ENCODE peak calls at places on chromosome 4, in eight cellular contexts. One of them, this sample, is unnamed.

GRCh38 chr4:184851200-184851541 is 25.4 kb upstream of the ACSL1 start:
- DNase-seq in AG04450: no peak
- DNase-seq in lower lobe of right lung: no peak
- DNase-seq in CD8-positive, alpha-beta T cell: no peak
- DNase-seq in colonic mucosa: no peak
- DNase-seq in IMR-90: no peak
- DNase-seq in left lung: peak
- DNase-seq in cardiac muscle cell: peak
- DNase-seq in this sample: no peak

GRCh38 chr4:186536285-186536684 is 19.1 kb downstream of the MTNR1A start:
- DNase-seq in left lung: no peak
- DNase-seq in CD8-positive, alpha-beta T cell: no peak
- DNase-seq in IMR-90: no peak
- DNase-seq in lower lobe of right lung: no peak
- DNase-seq in colonic mucosa: no peak
- DNase-seq in cardiac muscle cell: no peak
- DNase-seq in AG04450: no peak
- DNase-seq in this sample: no peak

GRCh38 chr4:3724319-3725231 is 41.6 kb upstream of the ADRA2C start:
- DNase-seq in AG04450: no peak
- DNase-seq in left lung: no peak
- DNase-seq in cardiac muscle cell: no peak
- DNase-seq in colonic mucosa: no peak
- DNase-seq in CD8-positive, alpha-beta T cell: no peak
- DNase-seq in IMR-90: no peak
- DNase-seq in lower lobe of right lung: no peak
- DNase-seq in this sample: no peak

GRCh38 chr4:176726803-176727202 is 65.9 kb downstream of the VEGFC start:
- DNase-seq in lower lobe of right lung: no peak
- DNase-seq in AG04450: peak
- DNase-seq in CD8-positive, alpha-beta T cell: no peak
- DNase-seq in cardiac muscle cell: peak
- DNase-seq in left lung: no peak
- DNase-seq in IMR-90: peak
- DNase-seq in colonic mucosa: no peak
- DNase-seq in this sample: no peak

GRCh38 chr4:53809816-53810215 is 218.5 kb upstream of the LNX1 start:
- DNase-seq in lower lobe of right lung: no peak
- DNase-seq in CD8-positive, alpha-beta T cell: no peak
- DNase-seq in left lung: no peak
- DNase-seq in cardiac muscle cell: no peak
- DNase-seq in colonic mucosa: no peak
- DNase-seq in IMR-90: no peak
- DNase-seq in AG04450: no peak
- DNase-seq in this sample: no peak

GRCh38 chr4:44425614-44426208 is 22.9 kb downstream of the KCTD8 start:
- DNase-seq in IMR-90: peak
- DNase-seq in AG04450: no peak
- DNase-seq in colonic mucosa: no peak
- DNase-seq in CD8-positive, alpha-beta T cell: no peak
- DNase-seq in left lung: no peak
- DNase-seq in lower lobe of right lung: no peak
- DNase-seq in cardiac muscle cell: peak
- DNase-seq in this sample: no peak

GRCh38 chr4:164109517-164109916 is 615.0 kb downstream of the TMA16 start:
- DNase-seq in cardiac muscle cell: no peak
- DNase-seq in lower lobe of right lung: no peak
- DNase-seq in AG04450: no peak
- DNase-seq in CD8-positive, alpha-beta T cell: no peak
- DNase-seq in colonic mucosa: no peak
- DNase-seq in IMR-90: no peak
- DNase-seq in left lung: no peak
- DNase-seq in this sample: no peak

GRCh38 chr4:139368990-139369389 is 66.7 kb upstream of the NDUFC1 start:
- DNase-seq in left lung: no peak
- DNase-seq in CD8-positive, alpha-beta T cell: no peak
- DNase-seq in IMR-90: no peak
- DNase-seq in AG04450: no peak
- DNase-seq in cardiac muscle cell: no peak
- DNase-seq in lower lobe of right lung: no peak
- DNase-seq in colonic mucosa: no peak
- DNase-seq in this sample: no peak

GRCh38 chr4:54281060-54281781 is 52.1 kb downstream of the PDGFRA start:
- DNase-seq in colonic mucosa: peak
- DNase-seq in lower lobe of right lung: peak
- DNase-seq in AG04450: peak
- DNase-seq in CD8-positive, alpha-beta T cell: no peak
- DNase-seq in cardiac muscle cell: peak
- DNase-seq in left lung: peak
- DNase-seq in IMR-90: peak
- DNase-seq in this sample: peak

GRCh38 chr4:83821493-83821892 is 285.6 kb downstream of the GPAT3 start:
- DNase-seq in cardiac muscle cell: no peak
- DNase-seq in colonic mucosa: no peak
- DNase-seq in CD8-positive, alpha-beta T cell: no peak
- DNase-seq in left lung: no peak
- DNase-seq in IMR-90: no peak
- DNase-seq in AG04450: no peak
- DNase-seq in lower lobe of right lung: no peak
- DNase-seq in this sample: no peak

GRCh38 chr4:158997660-158998349 is 105.1 kb upstream of the RAPGEF2 start:
- DNase-seq in CD8-positive, alpha-beta T cell: no peak
- DNase-seq in left lung: no peak
- DNase-seq in cardiac muscle cell: no peak
- DNase-seq in AG04450: no peak
- DNase-seq in colonic mucosa: no peak
- DNase-seq in IMR-90: no peak
- DNase-seq in lower lobe of right lung: no peak
- DNase-seq in this sample: no peak

GRCh38 chr4:156941940-156942548 is 29.6 kb downstream of the PDGFC start:
- DNase-seq in CD8-positive, alpha-beta T cell: no peak
- DNase-seq in cardiac muscle cell: peak
- DNase-seq in colonic mucosa: peak
- DNase-seq in IMR-90: peak
- DNase-seq in AG04450: peak
- DNase-seq in lower lobe of right lung: peak
- DNase-seq in left lung: peak
- DNase-seq in this sample: no peak

GRCh38 chr4:178138491-178138890 is 696.3 kb upstream of the AGA start:
- DNase-seq in AG04450: no peak
- DNase-seq in CD8-positive, alpha-beta T cell: no peak
- DNase-seq in lower lobe of right lung: no peak
- DNase-seq in left lung: no peak
- DNase-seq in IMR-90: no peak
- DNase-seq in colonic mucosa: no peak
- DNase-seq in cardiac muscle cell: no peak
- DNase-seq in this sample: no peak

GRCh38 chr4:89344571-89344970 is 37.0 kb upstream of the GPRIN3 start:
- DNase-seq in lower lobe of right lung: no peak
- DNase-seq in left lung: no peak
- DNase-seq in colonic mucosa: no peak
- DNase-seq in IMR-90: no peak
- DNase-seq in cardiac muscle cell: peak
- DNase-seq in AG04450: no peak
- DNase-seq in CD8-positive, alpha-beta T cell: no peak
- DNase-seq in this sample: no peak

GRCh38 chr4:109171098-109171497 is 131.4 kb downstream of the COL25A1 start:
- DNase-seq in colonic mucosa: no peak
- DNase-seq in AG04450: no peak
- DNase-seq in CD8-positive, alpha-beta T cell: no peak
- DNase-seq in left lung: no peak
- DNase-seq in lower lobe of right lung: no peak
- DNase-seq in IMR-90: no peak
- DNase-seq in cardiac muscle cell: peak
- DNase-seq in this sample: no peak

GRCh38 chr4:43992552-43992951 is 456.1 kb downstream of the KCTD8 start:
- DNase-seq in lower lobe of right lung: no peak
- DNase-seq in colonic mucosa: no peak
- DNase-seq in cardiac muscle cell: no peak
- DNase-seq in left lung: no peak
- DNase-seq in IMR-90: no peak
- DNase-seq in AG04450: no peak
- DNase-seq in CD8-positive, alpha-beta T cell: no peak
- DNase-seq in this sample: no peak

GRCh38 chr4:1806223-1806564 is 13.1 kb downstream of the FGFR3 start:
- DNase-seq in cardiac muscle cell: no peak
- DNase-seq in AG04450: no peak
- DNase-seq in colonic mucosa: no peak
- DNase-seq in lower lobe of right lung: no peak
- DNase-seq in IMR-90: no peak
- DNase-seq in CD8-positive, alpha-beta T cell: no peak
- DNase-seq in left lung: no peak
- DNase-seq in this sample: no peak
- H3K27ac ChIP-seq in cardiac muscle cell: no peak
- H3K27ac ChIP-seq in AG04450: no peak
- H3K27ac ChIP-seq in colonic mucosa: no peak
- H3K27ac ChIP-seq in lower lobe of right lung: no peak
- H3K27ac ChIP-seq in IMR-90: no peak
- H3K27ac ChIP-seq in CD8-positive, alpha-beta T cell: no peak
- H3K27ac ChIP-seq in left lung: no peak
- H3K27ac ChIP-seq in this sample: no peak

DNA sequence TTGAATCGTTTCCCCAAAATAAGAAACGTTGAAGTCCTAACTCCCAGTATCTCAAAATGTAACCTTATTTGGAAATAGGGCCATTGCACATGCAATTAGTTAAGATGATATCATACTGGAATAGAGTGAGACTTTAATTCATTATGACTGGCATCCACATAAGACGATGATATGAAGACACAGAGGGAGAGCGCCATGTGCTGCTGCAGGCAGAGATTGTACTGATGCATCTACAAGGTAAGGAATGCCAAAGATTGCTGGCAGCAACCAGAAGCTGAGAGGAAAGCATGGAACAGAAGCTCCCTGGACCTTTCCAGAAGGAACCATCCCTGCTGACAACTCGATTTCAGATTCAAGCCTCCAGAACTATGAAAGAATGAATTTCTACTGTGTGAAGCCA is 697.0 kb upstream of the INTU start:
- DNase-seq in cardiac muscle cell: no peak
- DNase-seq in CD8-positive, alpha-beta T cell: no peak
- DNase-seq in left lung: no peak
- DNase-seq in colonic mucosa: no peak
- DNase-seq in IMR-90: no peak
- DNase-seq in lower lobe of right lung: no peak
- DNase-seq in AG04450: no peak
- DNase-seq in this sample: no peak
- H3K27ac ChIP-seq in cardiac muscle cell: no peak
- H3K27ac ChIP-seq in CD8-positive, alpha-beta T cell: no peak
- H3K27ac ChIP-seq in left lung: no peak
- H3K27ac ChIP-seq in colonic mucosa: no peak
- H3K27ac ChIP-seq in IMR-90: no peak
- H3K27ac ChIP-seq in lower lobe of right lung: no peak
- H3K27ac ChIP-seq in AG04450: no peak
- H3K27ac ChIP-seq in this sample: no peak

GRCh38 chr4:7379161-7379560 is 55.6 kb downstream of the PSAPL1 start:
- DNase-seq in IMR-90: no peak
- DNase-seq in CD8-positive, alpha-beta T cell: no peak
- DNase-seq in lower lobe of right lung: no peak
- DNase-seq in colonic mucosa: no peak
- DNase-seq in AG04450: no peak
- DNase-seq in cardiac muscle cell: no peak
- DNase-seq in left lung: peak
- DNase-seq in this sample: no peak

GRCh38 chr4:7372673-7373072 is 62.1 kb downstream of the PSAPL1 start:
- DNase-seq in cardiac muscle cell: peak
- DNase-seq in AG04450: no peak
- DNase-seq in colonic mucosa: no peak
- DNase-seq in lower lobe of right lung: no peak
- DNase-seq in CD8-positive, alpha-beta T cell: no peak
- DNase-seq in IMR-90: peak
- DNase-seq in left lung: no peak
- DNase-seq in this sample: no peak

GRCh38 chr4:7374571-7374970 is 60.2 kb downstream of the PSAPL1 start:
- DNase-seq in IMR-90: no peak
- DNase-seq in left lung: no peak
- DNase-seq in CD8-positive, alpha-beta T cell: no peak
- DNase-seq in colonic mucosa: no peak
- DNase-seq in lower lobe of right lung: no peak
- DNase-seq in AG04450: no peak
- DNase-seq in cardiac muscle cell: no peak
- DNase-seq in this sample: no peak

GRCh38 chr4:7377223-7377865 is 57.4 kb downstream of the PSAPL1 start:
- DNase-seq in lower lobe of right lung: no peak
- DNase-seq in left lung: no peak
- DNase-seq in CD8-positive, alpha-beta T cell: no peak
- DNase-seq in IMR-90: no peak
- DNase-seq in colonic mucosa: no peak
- DNase-seq in AG04450: no peak
- DNase-seq in cardiac muscle cell: no peak
- DNase-seq in this sample: no peak

GRCh38 chr4:7375427-7375826 is 59.3 kb downstream of the PSAPL1 start:
- DNase-seq in colonic mucosa: no peak
- DNase-seq in left lung: no peak
- DNase-seq in cardiac muscle cell: peak
- DNase-seq in lower lobe of right lung: peak
- DNase-seq in AG04450: no peak
- DNase-seq in IMR-90: peak
- DNase-seq in CD8-positive, alpha-beta T cell: no peak
- DNase-seq in this sample: no peak
- H3K27ac ChIP-seq in colonic mucosa: no peak
- H3K27ac ChIP-seq in left lung: no peak
- H3K27ac ChIP-seq in cardiac muscle cell: no peak
- H3K27ac ChIP-seq in lower lobe of right lung: no peak
- H3K27ac ChIP-seq in AG04450: no peak
- H3K27ac ChIP-seq in IMR-90: no peak
- H3K27ac ChIP-seq in CD8-positive, alpha-beta T cell: no peak
- H3K27ac ChIP-seq in this sample: no peak

GRCh38 chr4:168797176-168797575 is 212.9 kb downstream of the CBR4 start:
- DNase-seq in left lung: no peak
- DNase-seq in AG04450: no peak
- DNase-seq in CD8-positive, alpha-beta T cell: no peak
- DNase-seq in lower lobe of right lung: no peak
- DNase-seq in cardiac muscle cell: peak
- DNase-seq in colonic mucosa: no peak
- DNase-seq in IMR-90: peak
- DNase-seq in this sample: no peak
- H3K27ac ChIP-seq in left lung: no peak
- H3K27ac ChIP-seq in AG04450: no peak
- H3K27ac ChIP-seq in CD8-positive, alpha-beta T cell: no peak
- H3K27ac ChIP-seq in lower lobe of right lung: no peak
- H3K27ac ChIP-seq in cardiac muscle cell: no peak
- H3K27ac ChIP-seq in colonic mucosa: no peak
- H3K27ac ChIP-seq in IMR-90: no peak
- H3K27ac ChIP-seq in this sample: no peak

DNA sequence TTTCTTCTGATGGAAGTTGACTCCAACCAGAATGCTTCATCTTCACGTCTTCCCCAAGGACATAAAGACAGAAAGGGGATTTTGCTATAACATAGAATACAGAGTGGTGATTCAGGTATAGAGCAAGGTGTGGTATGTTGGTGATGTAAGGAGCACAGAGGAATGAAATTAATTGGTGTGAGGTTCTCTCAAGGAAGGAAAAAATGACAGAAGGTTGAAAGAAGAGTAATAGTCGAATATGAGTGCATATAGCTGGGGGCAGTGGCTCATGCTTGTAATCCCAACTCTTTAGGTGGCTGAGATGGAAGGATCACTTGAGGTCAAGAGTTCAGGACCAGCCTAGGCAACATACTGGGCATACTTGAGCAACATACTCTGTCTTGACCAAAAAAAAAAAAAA is 20.1 kb downstream of the KIAA0232 start:
- DNase-seq in CD8-positive, alpha-beta T cell: no peak
- DNase-seq in IMR-90: no peak
- DNase-seq in lower lobe of right lung: no peak
- DNase-seq in colonic mucosa: no peak
- DNase-seq in cardiac muscle cell: no peak
- DNase-seq in AG04450: no peak
- DNase-seq in left lung: no peak
- DNase-seq in this sample: no peak
- H3K27ac ChIP-seq in CD8-positive, alpha-beta T cell: no peak
- H3K27ac ChIP-seq in IMR-90: no peak
- H3K27ac ChIP-seq in lower lobe of right lung: no peak
- H3K27ac ChIP-seq in colonic mucosa: no peak
- H3K27ac ChIP-seq in cardiac muscle cell: no peak
- H3K27ac ChIP-seq in AG04450: no peak
- H3K27ac ChIP-seq in left lung: no peak
- H3K27ac ChIP-seq in this sample: no peak